ENCODE peak calls at places on chromosomes 2 and 18, in five cellular contexts. I is IMR-90, N is H9, E is trophoblast cell, P is neuronal stem cell. Y is an unnamed sample.

GRCh38 chr2:233244818-233245217 is 6.7 kb upstream of the ATG16L1 start:
- DNase-seq in N (no peak), E (peak), P (no peak), I (peak), Y (no peak)

GRCh38 chr2:98134138-98134537 is 47.2 kb downstream of the VWA3B start:
- DNase-seq in P (peak), N (peak), E (peak), I (no peak), Y (no peak)

GRCh38 chr2:203360833-203361430 is 32.7 kb downstream of the ABI2 start:
- DNase-seq in N (no peak), E (no peak), P (no peak), I (peak), Y (no peak)

GRCh38 chr2:159124441-159124911 is 156.0 kb downstream of the TANC1 start:
- DNase-seq in N (no peak), P (no peak), E (peak), I (peak), Y (peak)

GRCh38 chr18:11047156-11047555 is 102.2 kb downstream of the PIEZO2 start:
- DNase-seq in I (peak), N (no peak), E (peak), P (no peak), Y (peak)

GRCh38 chr2:7915302-7916200 is 766.3 kb upstream of the ID2 start:
- DNase-seq in E (no peak), I (peak), N (no peak), P (no peak), Y (no peak)

GRCh38 chr18:62024983-62025382 is 132.2 kb upstream of the RNF152 start:
- DNase-seq in N (no peak), E (no peak), I (no peak), P (no peak), Y (no peak)

GRCh38 chr2:113878743-113879142 is 11.1 kb upstream of the ACTR3 start:
- DNase-seq in I (no peak), P (no peak), N (no peak), E (no peak), Y (no peak)

GRCh38 chr2:206728277-206729199 is 10.3 kb upstream of the DYTN start:
- DNase-seq in N (no peak), I (peak), E (no peak), P (no peak), Y (no peak)

GRCh38 chr2:127279781-127280180 is 14.2 kb downstream of the ERCC3 start:
- DNase-seq in I (no peak), P (no peak), N (no peak), E (no peak), Y (no peak)
- H3K27ac ChIP-seq in I (no peak), P (no peak), N (no peak), E (no peak), Y (no peak)

DNA sequence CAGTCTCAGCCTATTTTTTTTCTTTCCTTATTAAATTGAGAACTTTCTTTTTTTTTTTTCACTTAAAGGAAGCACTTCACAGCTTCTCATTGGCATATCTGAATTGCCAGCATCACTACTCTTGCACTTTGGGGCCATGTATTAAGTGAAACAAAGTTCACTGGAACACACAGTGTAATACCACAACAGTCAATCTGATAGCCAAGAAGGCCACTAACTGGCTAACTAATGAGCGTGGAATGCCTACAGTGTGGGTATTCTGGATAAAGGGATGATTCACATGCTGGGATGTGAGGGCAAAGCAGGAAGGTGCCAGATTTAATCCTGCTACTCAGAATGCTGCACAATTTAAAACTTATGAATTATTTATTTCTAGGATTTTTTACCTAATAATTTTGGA is 11.7 kb upstream of the C18orf63 start:
- DNase-seq in I (peak), E (peak), N (no peak), P (no peak), Y (no peak)
- H4K91ac ChIP-seq in I (no peak), E (no peak), N (no peak), P (no peak), Y (no peak)

GRCh38 chr2:74566423-74567085 is 12.0 kb downstream of the DOK1 start:
- DNase-seq in I (peak), N (no peak), P (no peak), E (no peak), Y (peak)
- H3K27ac ChIP-seq in I (peak), N (no peak), P (no peak), E (no peak), Y (peak)

DNA sequence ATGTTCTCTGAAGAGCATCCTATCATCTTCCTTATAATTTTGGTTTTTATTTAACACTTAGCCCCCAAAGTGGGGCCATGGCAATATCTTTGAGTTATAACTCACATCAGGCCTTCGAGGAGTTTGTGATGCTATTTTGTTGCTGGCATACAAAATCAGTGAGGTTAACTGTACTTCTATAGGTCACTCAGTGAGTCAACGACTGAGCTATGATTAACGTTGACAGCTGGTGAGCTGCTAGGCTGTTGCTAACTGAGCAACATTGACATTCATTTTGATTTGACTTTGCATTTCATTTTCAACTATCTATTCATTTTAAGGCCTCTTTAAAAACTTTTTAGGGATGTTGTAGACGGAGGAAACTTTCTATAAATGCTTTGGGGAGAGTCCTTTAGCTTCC is 50.0 kb downstream of the GPD2 start:
- DNase-seq in N (no peak), P (no peak), I (peak), E (no peak), Y (peak)
- H4K91ac ChIP-seq in N (no peak), P (no peak), I (no peak), E (no peak), Y (no peak)

DNA sequence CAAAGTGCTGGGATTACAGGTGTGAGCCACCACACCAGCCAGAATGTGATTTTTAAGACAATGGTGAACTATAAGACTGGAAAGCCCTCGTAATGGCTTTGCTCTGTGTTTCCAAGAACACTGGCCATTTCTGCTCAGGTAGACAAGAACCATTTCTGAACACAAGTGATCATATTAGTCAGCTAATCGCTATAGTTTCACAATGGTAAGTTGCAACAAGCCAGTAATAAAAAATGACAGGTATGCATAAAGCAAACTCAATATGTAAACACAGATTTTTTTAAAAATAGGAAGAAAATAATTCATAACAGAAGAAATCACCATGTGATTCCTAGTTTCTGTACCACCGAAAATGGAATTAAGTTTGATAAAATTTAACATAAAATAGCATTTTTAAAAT is 166.5 kb downstream of the THADA start:
- DNase-seq in I (no peak), N (no peak), P (no peak), E (no peak), Y (no peak)
- H3K27ac ChIP-seq in I (no peak), N (no peak), P (no peak), E (no peak), Y (no peak)

DNA sequence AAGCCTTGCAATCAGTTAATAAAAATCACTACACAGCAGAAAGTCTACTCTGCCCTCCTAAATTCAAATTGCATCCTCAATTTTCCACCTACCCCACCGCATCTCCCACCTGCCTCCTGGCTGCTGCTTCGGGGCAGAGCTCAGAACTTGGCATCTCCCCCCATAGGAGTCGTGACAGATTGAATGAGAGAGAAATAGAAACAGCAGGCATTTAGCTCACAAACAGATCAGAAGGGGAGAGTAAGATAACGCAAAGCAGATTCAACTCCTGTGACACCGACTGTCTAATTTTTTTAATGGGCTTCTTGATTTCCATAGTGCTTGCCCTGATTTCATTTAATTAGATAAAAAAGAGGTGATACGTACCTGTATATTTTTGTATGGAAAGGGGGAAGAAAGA is 24.7 kb upstream of the LRRC30 start:
- DNase-seq in I (no peak), N (no peak), P (no peak), E (no peak), Y (no peak)
- H4K91ac ChIP-seq in I (no peak), N (no peak), P (no peak), E (no peak), Y (no peak)

DNA sequence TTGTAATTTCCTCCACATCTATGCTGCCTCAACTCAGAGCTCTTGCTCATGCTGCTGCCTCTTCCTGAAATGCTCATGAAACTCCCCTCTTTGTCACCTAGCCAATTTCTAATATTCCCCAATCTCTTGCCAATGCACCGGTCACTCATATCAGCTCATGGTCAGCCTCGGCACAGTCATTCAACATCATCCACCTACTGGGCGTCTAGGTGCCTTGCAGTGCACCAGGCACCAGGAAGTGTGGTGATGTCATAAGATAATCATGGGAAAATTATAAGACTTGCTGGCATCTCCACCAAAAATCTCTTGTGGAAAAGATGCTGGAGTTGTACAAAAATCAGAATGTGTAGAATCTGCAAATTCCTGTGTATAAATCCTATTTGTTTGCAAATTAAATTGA is 52.6 kb upstream of the RAB27B start:
- DNase-seq in E (peak), N (no peak), I (peak), P (no peak), Y (peak)
- H3K27ac ChIP-seq in E (no peak), N (no peak), I (peak), P (no peak), Y (peak)

GRCh38 chr2:118737690-118738089 is 109.8 kb downstream of the EN1 start:
- DNase-seq in E (peak), P (no peak), I (no peak), N (no peak), Y (no peak)
- H4K91ac ChIP-seq in E (no peak), P (no peak), I (no peak), N (no peak), Y (no peak)

GRCh38 chr2:129336276-129336675 is 643.2 kb upstream of the RAB6C start:
- DNase-seq in N (no peak), I (no peak), P (no peak), E (no peak), Y (no peak)

GRCh38 chr2:129337076-129337475 is 642.4 kb upstream of the RAB6C start:
- DNase-seq in N (no peak), P (no peak), E (peak), I (no peak), Y (no peak)

GRCh38 chr2:129331638-129332037 is 647.8 kb upstream of the RAB6C start:
- DNase-seq in N (peak), P (no peak), E (no peak), I (no peak), Y (no peak)

GRCh38 chr2:129334696-129335095 is 644.8 kb upstream of the RAB6C start:
- DNase-seq in P (no peak), I (no peak), E (no peak), N (no peak), Y (no peak)

GRCh38 chr2:129334128-129334527 is 645.3 kb upstream of the RAB6C start:
- DNase-seq in I (no peak), E (no peak), N (peak), P (no peak), Y (no peak)
- H3K27ac ChIP-seq in I (no peak), E (no peak), N (no peak), P (no peak), Y (no peak)

DNA sequence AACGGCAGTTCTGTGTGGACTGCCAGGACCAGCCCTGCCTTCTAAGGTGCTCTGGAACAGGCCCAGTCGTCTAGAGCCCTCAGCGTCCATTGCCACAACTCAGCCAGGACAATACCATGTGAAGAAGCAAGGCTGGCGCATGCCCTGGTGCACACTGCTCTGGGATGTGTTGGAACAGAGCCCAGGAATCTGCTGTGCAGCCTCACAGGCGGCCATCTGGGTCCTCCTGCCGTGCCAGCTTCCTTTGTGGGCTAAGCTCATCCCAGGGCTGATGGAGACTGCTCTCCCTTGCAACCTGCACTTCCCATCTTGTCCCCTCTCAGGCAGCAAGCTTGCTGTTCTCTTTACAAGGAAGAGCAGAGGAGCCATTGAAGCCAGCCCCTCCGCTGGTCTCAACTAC is 246.4 kb upstream of the PXDN start:
- DNase-seq in P (no peak), E (no peak), N (no peak), I (no peak), Y (no peak)
- H4K91ac ChIP-seq in P (no peak), E (no peak), N (no peak), I (no peak), Y (no peak)